ENCODE peak calls at places on chromosomes 7 and 10, in eight cellular contexts. One of them, this sample, is unnamed. For H3K4me1, the result is how much of the 10 kb centered on the place peaks cover.

GRCh38 chr7:92916751-92917369 is 80.5 kb upstream of the CDK6 start:
- DNase-seq in SJCRH30: peak
- DNase-seq in uterus: no peak
- DNase-seq in Panc1: no peak
- DNase-seq in transverse colon: no peak
- DNase-seq in mesendoderm: peak
- DNase-seq in body of pancreas: peak
- DNase-seq in HepG2: peak
- DNase-seq in this sample: no peak

GRCh38 chr10:112827951-112828350 is 122.1 kb upstream of the TCF7L2 start:
- DNase-seq in SJCRH30: no peak
- DNase-seq in uterus: no peak
- DNase-seq in Panc1: no peak
- DNase-seq in transverse colon: no peak
- DNase-seq in mesendoderm: no peak
- DNase-seq in body of pancreas: no peak
- DNase-seq in HepG2: no peak
- DNase-seq in this sample: no peak

GRCh38 chr10:88315746-88316145 is 267.4 kb downstream of the RNLS start:
- DNase-seq in SJCRH30: no peak
- DNase-seq in uterus: no peak
- DNase-seq in Panc1: no peak
- DNase-seq in transverse colon: no peak
- DNase-seq in mesendoderm: no peak
- DNase-seq in body of pancreas: no peak
- DNase-seq in HepG2: no peak
- DNase-seq in this sample: no peak

GRCh38 chr7:131500357-131500756 is 56.1 kb downstream of the PODXL start:
- DNase-seq in SJCRH30: no peak
- DNase-seq in uterus: no peak
- DNase-seq in Panc1: no peak
- DNase-seq in transverse colon: no peak
- DNase-seq in mesendoderm: no peak
- DNase-seq in body of pancreas: no peak
- DNase-seq in HepG2: no peak
- DNase-seq in this sample: no peak

GRCh38 chr10:17101257-17101909 is 28.2 kb downstream of the CUBN start:
- DNase-seq in SJCRH30: no peak
- DNase-seq in uterus: no peak
- DNase-seq in Panc1: no peak
- DNase-seq in transverse colon: no peak
- DNase-seq in mesendoderm: no peak
- DNase-seq in body of pancreas: no peak
- DNase-seq in HepG2: no peak
- DNase-seq in this sample: no peak

GRCh38 chr10:133164816-133165555 is 5.0 kb downstream of the KNDC1 start:
- DNase-seq in SJCRH30: no peak
- DNase-seq in uterus: no peak
- DNase-seq in Panc1: no peak
- DNase-seq in transverse colon: no peak
- DNase-seq in mesendoderm: no peak
- DNase-seq in body of pancreas: no peak
- DNase-seq in HepG2: no peak
- DNase-seq in this sample: no peak

GRCh38 chr10:50403074-50403473 is 151.8 kb upstream of the ASAH2 start:
- DNase-seq in SJCRH30: no peak
- DNase-seq in uterus: no peak
- DNase-seq in Panc1: no peak
- DNase-seq in transverse colon: no peak
- DNase-seq in mesendoderm: no peak
- DNase-seq in body of pancreas: no peak
- DNase-seq in HepG2: no peak
- DNase-seq in this sample: no peak

GRCh38 chr10:101451589-101452190 is 97.7 kb downstream of the BTRC start:
- DNase-seq in SJCRH30: no peak
- DNase-seq in uterus: no peak
- DNase-seq in Panc1: no peak
- DNase-seq in transverse colon: no peak
- DNase-seq in mesendoderm: no peak
- DNase-seq in body of pancreas: no peak
- DNase-seq in HepG2: no peak
- DNase-seq in this sample: no peak

GRCh38 chr10:21530616-21531015 is 3.4 kb upstream of the MLLT10 start:
- DNase-seq in SJCRH30: no peak
- DNase-seq in uterus: no peak
- DNase-seq in Panc1: no peak
- DNase-seq in transverse colon: no peak
- DNase-seq in mesendoderm: no peak
- DNase-seq in body of pancreas: no peak
- DNase-seq in HepG2: no peak
- DNase-seq in this sample: no peak

GRCh38 chr10:87915989-87916388 is 52.6 kb downstream of the PTEN start:
- DNase-seq in SJCRH30: no peak
- DNase-seq in uterus: no peak
- DNase-seq in Panc1: no peak
- DNase-seq in transverse colon: no peak
- DNase-seq in mesendoderm: peak
- DNase-seq in body of pancreas: no peak
- DNase-seq in HepG2: no peak
- DNase-seq in this sample: peak

GRCh38 chr7:32937344-32938174 is 19.7 kb upstream of the FKBP9 start:
- DNase-seq in SJCRH30: peak
- DNase-seq in uterus: peak
- DNase-seq in Panc1: no peak
- DNase-seq in transverse colon: peak
- DNase-seq in mesendoderm: no peak
- DNase-seq in body of pancreas: peak
- DNase-seq in HepG2: peak
- DNase-seq in this sample: no peak

GRCh38 chr7:112042631-112043030 is 163.6 kb downstream of the DOCK4 start:
- DNase-seq in SJCRH30: no peak
- DNase-seq in uterus: no peak
- DNase-seq in Panc1: no peak
- DNase-seq in transverse colon: no peak
- DNase-seq in mesendoderm: no peak
- DNase-seq in body of pancreas: no peak
- DNase-seq in HepG2: no peak
- DNase-seq in this sample: no peak

GRCh38 chr7:103592844-103593243 is 146.8 kb upstream of the SLC26A5 start:
- DNase-seq in SJCRH30: no peak
- DNase-seq in uterus: no peak
- DNase-seq in Panc1: no peak
- DNase-seq in transverse colon: no peak
- DNase-seq in mesendoderm: no peak
- DNase-seq in body of pancreas: no peak
- DNase-seq in HepG2: no peak
- DNase-seq in this sample: no peak

GRCh38 chr10:33777223-33777622 is 442.8 kb upstream of the NRP1 start:
- DNase-seq in SJCRH30: no peak
- DNase-seq in uterus: no peak
- DNase-seq in Panc1: no peak
- DNase-seq in transverse colon: no peak
- DNase-seq in mesendoderm: no peak
- DNase-seq in body of pancreas: no peak
- DNase-seq in HepG2: no peak
- DNase-seq in this sample: no peak

GRCh38 chr7:17311952-17312351 is 13.5 kb downstream of the AHR start:
- DNase-seq in SJCRH30: no peak
- DNase-seq in uterus: no peak
- DNase-seq in Panc1: no peak
- DNase-seq in transverse colon: no peak
- DNase-seq in mesendoderm: peak
- DNase-seq in body of pancreas: no peak
- DNase-seq in HepG2: no peak
- DNase-seq in this sample: no peak

GRCh38 chr10:2925631-2926030 is 141.7 kb upstream of the PFKP start:
- DNase-seq in SJCRH30: no peak
- DNase-seq in uterus: no peak
- DNase-seq in Panc1: no peak
- DNase-seq in transverse colon: peak
- DNase-seq in mesendoderm: no peak
- DNase-seq in body of pancreas: peak
- DNase-seq in HepG2: no peak
- DNase-seq in this sample: peak

GRCh38 chr7:107049971-107050532 is 5.5 kb downstream of the PRKAR2B start:
- DNase-seq in SJCRH30: no peak
- DNase-seq in uterus: no peak
- DNase-seq in Panc1: no peak
- DNase-seq in transverse colon: no peak
- DNase-seq in mesendoderm: no peak
- DNase-seq in body of pancreas: no peak
- DNase-seq in HepG2: no peak
- DNase-seq in this sample: no peak
- H3K4me1 ChIP-seq in SJCRH30: under half
- H3K4me1 ChIP-seq in uterus: under half
- H3K4me1 ChIP-seq in Panc1: under half
- H3K4me1 ChIP-seq in transverse colon: under half
- H3K4me1 ChIP-seq in mesendoderm: under half
- H3K4me1 ChIP-seq in body of pancreas: under half
- H3K4me1 ChIP-seq in HepG2: under half
- H3K4me1 ChIP-seq in this sample: under half

DNA sequence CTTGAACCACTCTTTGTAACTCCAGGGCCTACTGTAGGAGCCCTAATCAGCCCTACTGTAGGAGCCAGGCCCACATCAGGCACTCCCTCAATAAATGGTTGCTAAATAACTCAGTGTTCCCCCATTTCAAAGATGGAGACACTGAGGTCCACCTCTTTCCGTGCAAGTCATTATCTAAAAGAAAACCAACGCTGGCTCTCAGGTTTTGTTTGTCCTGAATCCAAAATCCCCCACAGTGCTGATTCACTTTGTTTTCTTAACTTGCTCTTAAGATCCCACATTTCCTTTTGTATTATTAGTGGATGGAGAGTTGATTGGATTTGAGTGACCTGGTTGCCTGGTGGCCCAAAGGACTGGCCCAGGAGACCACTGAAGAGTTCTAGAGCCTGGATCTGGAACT is 146.7 kb downstream of the KCNMA1 start:
- DNase-seq in SJCRH30: no peak
- DNase-seq in uterus: no peak
- DNase-seq in Panc1: no peak
- DNase-seq in transverse colon: no peak
- DNase-seq in mesendoderm: no peak
- DNase-seq in body of pancreas: no peak
- DNase-seq in HepG2: no peak
- DNase-seq in this sample: no peak
- H3K4me1 ChIP-seq in SJCRH30: under half
- H3K4me1 ChIP-seq in uterus: under half
- H3K4me1 ChIP-seq in Panc1: under half
- H3K4me1 ChIP-seq in transverse colon: under half
- H3K4me1 ChIP-seq in mesendoderm: under half
- H3K4me1 ChIP-seq in body of pancreas: under half
- H3K4me1 ChIP-seq in HepG2: under half
- H3K4me1 ChIP-seq in this sample: under half

GRCh38 chr7:50475340-50475739 is 25.2 kb upstream of the FIGNL1 start:
- DNase-seq in SJCRH30: no peak
- DNase-seq in uterus: no peak
- DNase-seq in Panc1: no peak
- DNase-seq in transverse colon: no peak
- DNase-seq in mesendoderm: peak
- DNase-seq in body of pancreas: no peak
- DNase-seq in HepG2: no peak
- DNase-seq in this sample: no peak

GRCh38 chr7:50481867-50482266 is 31.7 kb upstream of the FIGNL1 start:
- DNase-seq in SJCRH30: no peak
- DNase-seq in uterus: no peak
- DNase-seq in Panc1: no peak
- DNase-seq in transverse colon: no peak
- DNase-seq in mesendoderm: no peak
- DNase-seq in body of pancreas: no peak
- DNase-seq in HepG2: no peak
- DNase-seq in this sample: no peak

GRCh38 chr7:50477640-50478039 is 27.5 kb upstream of the FIGNL1 start:
- DNase-seq in SJCRH30: no peak
- DNase-seq in uterus: no peak
- DNase-seq in Panc1: no peak
- DNase-seq in transverse colon: no peak
- DNase-seq in mesendoderm: no peak
- DNase-seq in body of pancreas: no peak
- DNase-seq in HepG2: peak
- DNase-seq in this sample: no peak

GRCh38 chr7:50476953-50477625 is 26.9 kb upstream of the FIGNL1 start:
- DNase-seq in SJCRH30: no peak
- DNase-seq in uterus: no peak
- DNase-seq in Panc1: no peak
- DNase-seq in transverse colon: no peak
- DNase-seq in mesendoderm: no peak
- DNase-seq in body of pancreas: no peak
- DNase-seq in HepG2: no peak
- DNase-seq in this sample: no peak

DNA sequence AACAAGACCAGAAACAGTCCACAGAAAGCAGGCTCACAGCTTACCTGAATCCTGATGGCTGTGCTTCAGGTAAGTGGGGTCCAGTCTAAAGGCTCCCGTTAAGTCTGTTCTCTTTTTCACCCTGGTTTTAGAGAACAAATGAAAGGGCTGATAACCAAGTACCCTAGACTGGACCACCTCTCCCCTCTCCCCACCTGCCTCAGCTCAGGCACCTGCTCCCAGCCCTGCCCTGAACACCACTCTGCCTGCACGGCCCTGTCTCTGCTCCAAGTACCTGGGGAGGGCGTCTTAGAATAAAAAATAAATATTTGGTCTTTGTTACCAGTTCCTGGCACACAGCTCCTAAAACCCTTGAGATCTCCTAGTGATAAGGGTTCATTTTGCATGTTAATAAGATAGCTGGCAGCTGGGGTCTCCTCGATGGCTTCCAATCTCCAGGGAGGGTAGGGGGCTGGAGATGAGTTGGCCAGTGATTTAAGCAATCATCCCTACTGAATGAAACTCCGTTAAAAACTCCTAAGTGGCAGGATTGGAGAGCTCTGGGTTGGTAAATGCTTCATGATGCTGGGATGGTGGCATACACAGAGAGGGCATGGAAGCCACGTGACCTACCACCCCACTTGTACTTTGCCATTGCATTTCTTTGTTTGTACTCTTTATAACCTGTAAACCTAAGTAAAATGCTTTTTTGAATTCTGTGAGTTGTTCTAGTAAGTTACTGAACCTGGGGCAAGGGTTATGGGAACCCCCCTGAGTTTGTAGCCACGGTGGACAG is 29.8 kb upstream of the FIGNL1 start:
- DNase-seq in SJCRH30: no peak
- DNase-seq in uterus: no peak
- DNase-seq in Panc1: no peak
- DNase-seq in transverse colon: no peak
- DNase-seq in mesendoderm: no peak
- DNase-seq in body of pancreas: no peak
- DNase-seq in HepG2: no peak
- DNase-seq in this sample: peak
- H3K4me1 ChIP-seq in SJCRH30: under half
- H3K4me1 ChIP-seq in uterus: under half
- H3K4me1 ChIP-seq in Panc1: under half
- H3K4me1 ChIP-seq in transverse colon: under half
- H3K4me1 ChIP-seq in mesendoderm: under half
- H3K4me1 ChIP-seq in body of pancreas: under half
- H3K4me1 ChIP-seq in HepG2: under half
- H3K4me1 ChIP-seq in this sample: under half

GRCh38 chr10:71063431-71063830 is 148.9 kb upstream of the UNC5B start:
- DNase-seq in SJCRH30: no peak
- DNase-seq in uterus: no peak
- DNase-seq in Panc1: no peak
- DNase-seq in transverse colon: no peak
- DNase-seq in mesendoderm: no peak
- DNase-seq in body of pancreas: no peak
- DNase-seq in HepG2: no peak
- DNase-seq in this sample: no peak
- H3K4me1 ChIP-seq in SJCRH30: under half
- H3K4me1 ChIP-seq in uterus: under half
- H3K4me1 ChIP-seq in Panc1: under half
- H3K4me1 ChIP-seq in transverse colon: under half
- H3K4me1 ChIP-seq in mesendoderm: under half
- H3K4me1 ChIP-seq in body of pancreas: under half
- H3K4me1 ChIP-seq in HepG2: under half
- H3K4me1 ChIP-seq in this sample: under half

This sample was measured in upper lobe of left lung.